ENCODE peak calls at places on chromosomes 12 and 14, in ten cellular contexts. I is OCI-LY7; U is PC-9; E is body of pancreas; M is brain microvascular endothelial cell; B is coronary artery; J is heart right ventricle; A is cardiac muscle cell; G is neural progenitor cell; F is CD8-positive, alpha-beta T cell. S is an unnamed sample.

GRCh38 chr12:79360269-79360668 is 330.5 kb downstream of the PAWR start:
- DNase-seq in I (no peak), U (no peak), E (no peak), M (no peak), B (no peak), J (no peak), A (peak; percentile 50), G (no peak), F (no peak), S (no peak)

GRCh38 chr14:92905667-92906066 is 17.3 kb upstream of the CHGA start:
- DNase-seq in I (no peak), U (no peak), E (no peak), M (no peak), B (no peak), J (no peak), A (no peak), G (no peak), F (no peak), S (no peak)

GRCh38 chr12:1069846-1070245 is 78.8 kb downstream of the ERC1 start:
- DNase-seq in I (no peak), U (no peak), E (no peak), M (no peak), B (no peak), J (no peak), A (no peak), G (no peak), F (no peak), S (no peak)

GRCh38 chr12:93108958-93109357 is 179.9 kb upstream of the EEA1 start:
- DNase-seq in I (no peak), U (no peak), E (no peak), M (no peak), B (no peak), J (no peak), A (no peak), G (no peak), F (no peak), S (no peak)

GRCh38 chr14:89138846-89139245 is 278.2 kb downstream of the FOXN3 start:
- DNase-seq in I (no peak), U (no peak), E (no peak), M (no peak), B (no peak), J (no peak), A (no peak), G (no peak), F (no peak), S (no peak)

GRCh38 chr14:70779667-70780066 is 29.6 kb downstream of the MAP3K9 start:
- DNase-seq in I (no peak), U (no peak), E (peak; percentile 9), M (no peak), B (no peak), J (peak; percentile 34), A (no peak), G (no peak), F (no peak), S (no peak)

GRCh38 chr14:58121530-58122186 is 30.4 kb downstream of the ARMH4 start:
- DNase-seq in I (no peak), U (no peak), E (no peak), M (no peak), B (no peak), J (no peak), A (no peak), G (no peak), F (no peak), S (no peak)

GRCh38 chr12:92470608-92471021 is 232.2 kb upstream of the PLEKHG7 start:
- DNase-seq in I (peak; percentile 59), U (no peak), E (no peak), M (no peak), B (no peak), J (no peak), A (no peak), G (no peak), F (no peak), S (peak; percentile 24)

GRCh38 chr12:97555547-97556200 is 93.1 kb downstream of the RMST start:
- DNase-seq in I (no peak), U (no peak), E (no peak), M (no peak), B (no peak), J (no peak), A (no peak), G (no peak), F (no peak), S (no peak)

GRCh38 chr12:97560359-97560758 is 97.8 kb downstream of the RMST start:
- DNase-seq in I (no peak), U (no peak), E (no peak), M (no peak), B (no peak), J (no peak), A (no peak), G (peak; percentile 76), F (no peak), S (no peak)

GRCh38 chr12:97560766-97561165 is 98.2 kb downstream of the RMST start:
- DNase-seq in I (no peak), U (no peak), E (no peak), M (no peak), B (no peak), J (no peak), A (no peak), G (peak; percentile 13), F (no peak), S (no peak)

GRCh38 chr12:97556201-97556824 is 93.7 kb downstream of the RMST start:
- DNase-seq in I (peak; percentile 1), U (peak; percentile 73), E (no peak), M (no peak), B (no peak), J (peak; percentile 16), A (peak; percentile 25), G (peak; percentile 31), F (no peak), S (no peak)

DNA sequence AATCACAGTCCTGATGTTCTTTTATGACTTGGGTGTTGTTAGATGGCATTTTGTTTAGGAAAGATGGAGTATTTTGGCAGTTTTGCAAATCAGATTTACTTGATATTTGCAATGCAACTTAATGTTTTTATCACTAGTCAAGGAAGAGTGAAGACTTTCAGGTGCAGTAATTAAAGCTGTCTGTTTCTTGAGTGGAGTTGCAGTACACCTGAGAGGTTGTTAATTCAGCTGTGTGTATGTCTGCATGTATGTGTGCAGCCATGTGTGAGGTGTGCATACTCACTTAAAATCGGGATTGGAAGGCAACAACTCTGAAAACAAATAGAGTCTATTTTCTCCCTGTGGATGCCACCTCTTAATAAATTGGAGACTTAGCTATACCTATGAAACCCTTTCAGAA is 94.5 kb downstream of the RMST start:
- DNase-seq in I (no peak), U (no peak), E (no peak), M (no peak), B (no peak), J (no peak), A (no peak), G (no peak), F (no peak), S (no peak)
- H3K4me3 ChIP-seq in I (no peak overlapping the region), U (no peak overlapping the region), E (no peak overlapping the region), M (no peak overlapping the region), B (no peak overlapping the region), J (no peak overlapping the region), A (no peak overlapping the region), G (no peak overlapping the region), F (no peak overlapping the region), S (no peak overlapping the region)

DNA sequence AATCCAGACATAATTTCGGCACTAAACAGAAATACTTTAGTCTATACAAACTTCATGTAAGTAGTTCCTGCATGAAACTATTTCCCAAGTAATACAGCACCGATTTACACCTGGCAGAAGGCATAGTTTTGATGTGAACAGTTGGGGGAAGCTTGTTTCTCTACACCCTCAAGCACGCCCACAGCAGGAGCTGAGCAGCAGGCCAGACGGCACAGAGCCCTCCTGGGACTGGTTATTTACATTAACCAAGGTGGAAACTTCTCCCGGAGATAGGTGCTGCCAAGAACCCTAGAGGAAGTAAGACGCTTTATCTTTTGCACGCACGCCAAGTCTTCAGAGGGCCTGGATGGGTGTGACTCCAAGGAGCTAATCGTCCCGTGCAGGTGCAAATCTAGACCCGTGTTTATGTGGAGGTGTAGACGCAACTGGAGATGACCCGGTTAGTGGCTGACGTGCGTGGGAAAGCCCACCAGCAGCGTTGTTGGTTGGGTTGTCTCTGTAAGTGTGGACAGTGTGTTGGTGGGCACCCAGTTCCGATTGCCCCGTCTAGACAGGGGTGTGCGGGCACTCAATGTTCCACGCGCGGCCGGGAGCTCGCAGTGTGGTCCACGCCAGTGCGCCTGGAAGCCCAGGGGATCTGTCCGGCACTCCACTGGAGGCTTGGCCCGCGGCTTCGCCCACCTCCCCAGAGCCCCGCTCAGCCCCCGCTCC is 767 bp upstream of the TCP11L2 start:
- DNase-seq in I (peak; percentile 89), U (peak; percentile 97), E (peak; percentile 86), M (peak; percentile 36), B (peak; percentile 88), J (peak; percentile 38), A (peak; percentile 52), G (peak; percentile 50), F (peak; percentile 81), S (peak; percentile 73)
- TF ChIP-seq CTCF in I (no peak), U (no peak), E (peak; percentile 30), M (no peak), B (no peak), J (no peak), A (no peak), G (no peak), F (no peak), S (no peak)

GRCh38 chr12:120261951-120262851 is 3.3 kb downstream of the PXN start:
- DNase-seq in I (no peak), U (peak; percentile 80), E (peak; percentile 24), M (no peak), B (no peak), J (no peak), A (no peak), G (no peak), F (no peak), S (peak; percentile 97)

GRCh38 chr12:120264511-120265202 is 873 bp downstream of the PXN start:
- DNase-seq in I (no peak), U (no peak), E (peak; percentile 33), M (no peak), B (no peak), J (no peak), A (no peak), G (no peak), F (no peak), S (peak; percentile 95)

GRCh38 chr12:120264086-120264485 is 1.4 kb downstream of the PXN start:
- DNase-seq in I (no peak), U (no peak), E (peak; percentile 38), M (no peak), B (no peak), J (no peak), A (no peak), G (no peak), F (no peak), S (no peak)

GRCh38 chr12:120263725-120264040 is 1.8 kb downstream of the PXN start:
- DNase-seq in I (no peak), U (no peak), E (no peak), M (no peak), B (no peak), J (no peak), A (no peak), G (no peak), F (no peak), S (no peak)

GRCh38 chr12:120262852-120263724 is 2.4 kb downstream of the PXN start:
- DNase-seq in I (no peak), U (no peak), E (peak; percentile 16), M (no peak), B (no peak), J (peak; percentile 49), A (no peak), G (no peak), F (no peak), S (no peak)
- H3K4me3 ChIP-seq in I (no peak overlapping the region), U (peak overlapping the region; percentile 76), E (no peak overlapping the region), M (peak overlapping the region; percentile 84), B (peak overlapping the region; percentile 96), J (peak overlapping the region; percentile 99), A (no peak overlapping the region), G (no peak overlapping the region), F (peak overlapping the region; percentile 77), S (peak overlapping the region; percentile 78)

DNA sequence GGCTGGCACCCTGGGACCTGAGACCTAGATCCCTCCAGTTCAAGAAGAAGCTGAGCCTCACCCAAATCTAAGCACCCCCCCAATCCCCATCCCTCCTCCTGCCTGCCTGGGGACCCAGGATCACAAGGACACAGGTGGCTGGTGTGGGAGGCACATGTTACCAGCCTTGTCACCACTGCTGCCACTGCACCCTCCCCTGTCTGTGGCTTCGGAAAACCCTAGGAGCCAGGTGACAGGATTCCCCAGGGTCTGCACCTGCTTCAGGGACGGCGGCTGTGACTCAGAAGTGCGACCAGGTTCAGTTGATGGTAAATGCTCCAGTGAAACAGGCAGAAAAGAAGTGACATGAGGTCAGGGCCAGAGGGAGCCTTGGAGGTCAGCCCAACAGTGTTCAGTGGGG is 62.8 kb upstream of the FAM222A start:
- DNase-seq in I (peak; percentile 5), U (no peak), E (no peak), M (no peak), B (no peak), J (no peak), A (no peak), G (no peak), F (no peak), S (no peak)
- TF ChIP-seq CTCF in I (no peak), U (no peak), E (no peak), M (no peak), B (no peak), J (no peak), A (no peak), G (no peak), F (no peak), S (no peak)